ENCODE peak calls at places on chromosomes 2 and 18, in five cellular contexts. N is hypothalamus; B is GM10248; A is stimulated activated naive CD8-positive, alpha-beta T cell treated with anti-CD3 and anti-CD28 coated beads, Interleukin-15, Interleukin-2, amounts not matched to agents 100 U/mL and 50 U/mL, for 24 hours; G is EL. O is an unnamed sample.

GRCh38 chr2:9594361-9595063 is 36.3 kb downstream of the YWHAQ start:
- DNase-seq in B (no peak), G (peak; percentile 74), A (no peak), N (no peak), O (no peak)

GRCh38 chr2:231611273-231612198 is 18.9 kb downstream of the TEX44 start:
- DNase-seq in N (no peak), B (peak; percentile 48), G (peak; percentile 86), A (peak; percentile 74), O (no peak)

GRCh38 chr2:118123561-118124232 is 35.4 kb downstream of the INSIG2 start:
- DNase-seq in B (no peak), G (peak; percentile 72), N (no peak), A (no peak), O (no peak)

GRCh38 chr2:88303865-88304264 is 133.7 kb downstream of the THNSL2 start:
- DNase-seq in N (no peak), B (no peak), G (no peak), A (no peak), O (no peak)

GRCh38 chr18:48304906-48305693 is 104.1 kb downstream of the ZBTB7C start:
- DNase-seq in G (no peak), B (no peak), N (no peak), A (no peak), O (no peak)

GRCh38 chr2:64522843-64523428 is 1.2 kb upstream of the AFTPH start:
- DNase-seq in B (peak; percentile 47), N (peak; percentile 26), A (peak; percentile 72), G (peak; percentile 81), O (no peak)

GRCh38 chr2:207503234-207503633 is 26.5 kb upstream of the CREB1 start:
- DNase-seq in G (no peak), N (peak; percentile 14), A (no peak), B (peak; percentile 56), O (peak; percentile 12)

GRCh38 chr2:19580264-19580663 is 221.8 kb upstream of the OSR1 start:
- DNase-seq in N (no peak), B (no peak), G (no peak), A (no peak), O (no peak)

GRCh38 chr18:11741505-11742145 is 52.6 kb downstream of the GNAL start:
- DNase-seq in G (peak; percentile 10), B (peak; percentile 46), A (no peak), N (no peak), O (no peak)

GRCh38 chr2:215277942-215278341 is 33.9 kb upstream of the ATIC start:
- DNase-seq in N (no peak), A (peak; percentile 10), G (peak; percentile 19), B (no peak), O (no peak)

GRCh38 chr2:41194235-41194634 is 742.3 kb upstream of the SLC8A1 start:
- DNase-seq in G (peak; percentile 43), A (no peak), B (no peak), N (no peak), O (no peak)

GRCh38 chr2:176174850-176175728 is 13.4 kb upstream of the HOXD1 start:
- DNase-seq in N (peak; percentile 79), A (no peak), G (no peak), B (peak; percentile 47), O (no peak)

GRCh38 chr2:47616506-47616905 is 166.4 kb upstream of the MSH6 start:
- DNase-seq in G (no peak), N (no peak), A (no peak), B (no peak), O (no peak)

GRCh38 chr2:219527076-219527394 is 12.8 kb downstream of the ASIC4 start:
- DNase-seq in A (no peak), B (no peak), G (no peak), N (peak; percentile 17), O (no peak)

O was measured in GM19239.